ENCODE peak calls at places on chromosomes 16 and 17, in seven cellular contexts. C is HTR-8/SVneo, T is COLO829, F is DMS153, Z is SHP77 treated with DMSO at 0.1 percent for 48 hours, D is body of pancreas, P is amniotic stem cell. O is an unnamed sample.

GRCh38 chr16:52237823-52238222 is 309.1 kb downstream of the TOX3 start:
- DNase-seq in C (no peak), T (no peak), F (no peak), Z (no peak), D (no peak), P (no peak), O (no peak)

GRCh38 chr16:66809765-66810164 is 8.4 kb upstream of the TERB1 start:
- DNase-seq in C (no peak), T (no peak), F (no peak), Z (no peak), D (no peak), P (no peak), O (no peak)

GRCh38 chr17:50766222-50767023 is 895 bp downstream of the ANKRD40CL start:
- DNase-seq in C (no peak), T (no peak), F (no peak), Z (no peak), D (no peak), P (no peak), O (no peak)

GRCh38 chr17:66422181-66422580 is 119.8 kb downstream of the PRKCA start:
- DNase-seq in C (no peak), T (no peak), F (no peak), Z (no peak), D (no peak), P (no peak), O (no peak)

GRCh38 chr17:4900231-4901107 is 1.1 kb downstream of the C17orf107 start:
- DNase-seq in C (no peak), T (no peak), F (no peak), Z (no peak), D (peak), P (no peak), O (peak)

GRCh38 chr16:23182206-23182674 is 305 bp upstream of the SCNN1G start:
- DNase-seq in C (peak), T (peak), F (peak), Z (no peak), D (peak), P (peak), O (peak)

GRCh38 chr17:59329558-59330313 is 1.7 kb upstream of the YPEL2 start:
- DNase-seq in C (peak), T (peak), F (peak), Z (peak), D (peak), P (peak), O (no peak)

GRCh38 chr17:18320301-18320700 is 5.2 kb downstream of the SMCR8 start:
- DNase-seq in C (no peak), T (no peak), F (no peak), Z (no peak), D (no peak), P (no peak), O (no peak)

GRCh38 chr17:40514013-40514875 is 12.8 kb upstream of the TNS4 start:
- DNase-seq in C (no peak), T (no peak), F (no peak), Z (no peak), D (no peak), P (no peak), O (no peak)

GRCh38 chr16:65069090-65069489 is 52.8 kb downstream of the CDH11 start:
- DNase-seq in C (no peak), T (no peak), F (no peak), Z (no peak), D (no peak), P (peak), O (no peak)

GRCh38 chr16:4701791-4702465 is 8.6 kb downstream of the NUDT16L1 start:
- DNase-seq in C (no peak), T (no peak), F (no peak), Z (no peak), D (no peak), P (no peak), O (no peak)

GRCh38 chr16:14501331-14502255 is 128.5 kb downstream of the PARN start:
- DNase-seq in C (peak), T (peak), F (peak), Z (peak), D (peak), P (peak), O (no peak)

GRCh38 chr16:22664561-22664997 is 149.4 kb upstream of the HS3ST2 start:
- DNase-seq in C (no peak), T (no peak), F (no peak), Z (no peak), D (no peak), P (no peak), O (no peak)

GRCh38 chr16:57897053-57897784 is 73.7 kb downstream of the CNGB1 start:
- DNase-seq in C (no peak), T (no peak), F (no peak), Z (no peak), D (no peak), P (no peak), O (no peak)